ENCODE peak calls at places on chromosomes 1 and 21, in eight cellular contexts. T is astrocyte; N is T-helper 17 cell; B is CD8-positive, alpha-beta memory T cell; P is posterior cingulate gyrus; D is PC-3; A is lung microvascular endothelial cell; Z is aorta. W is an unnamed sample.

GRCh38 chr1:45542591-45542990 is 8.0 kb upstream of the AKR1A1 start:
- DNase-seq in B (no peak), N (no peak), A (no peak), P (peak), D (no peak), Z (no peak), T (no peak), W (no peak)

GRCh38 chr1:66502084-66502483 is 31.9 kb upstream of the SGIP1 start:
- DNase-seq in D (no peak), P (no peak), N (no peak), Z (no peak), A (no peak), B (no peak), T (no peak), W (no peak)

GRCh38 chr1:42938596-42939184 is 20.0 kb downstream of the SLC2A1 start:
- DNase-seq in D (no peak), T (no peak), N (no peak), P (peak), A (no peak), Z (peak), B (no peak), W (no peak)

GRCh38 chr1:164443836-164444235 is 115.1 kb upstream of the PBX1 start:
- DNase-seq in P (no peak), Z (no peak), B (no peak), D (no peak), N (no peak), A (no peak), T (no peak), W (no peak)

GRCh38 chr1:31707711-31708110 is 3.9 kb upstream of the COL16A1 start:
- DNase-seq in A (peak), Z (no peak), P (no peak), D (peak), B (no peak), T (peak), N (no peak), W (peak)

GRCh38 chr21:15422761-15423160 is 307.0 kb upstream of the USP25 start:
- DNase-seq in D (peak), Z (no peak), A (no peak), T (peak), B (no peak), P (no peak), N (no peak), W (no peak)

GRCh38 chr1:109796484-109797305 is 33.0 kb upstream of the EPS8L3 start:
- DNase-seq in T (no peak), A (peak), P (no peak), D (no peak), Z (peak), N (no peak), B (no peak), W (no peak)

GRCh38 chr1:201218409-201218808 is 27.8 kb downstream of the IGFN1 start:
- DNase-seq in Z (no peak), B (no peak), N (no peak), D (no peak), A (no peak), P (no peak), T (no peak), W (no peak)

GRCh38 chr1:237181731-237182317 is 139.8 kb downstream of the RYR2 start:
- DNase-seq in Z (no peak), P (no peak), A (no peak), D (peak), B (no peak), T (no peak), N (no peak), W (no peak)

GRCh38 chr1:110155878-110156522 is 5.7 kb downstream of the SLC6A17 start:
- DNase-seq in Z (peak), P (no peak), B (peak), N (no peak), T (peak), A (peak), D (peak), W (peak)

GRCh38 chr1:48093696-48094518 is 96.7 kb upstream of the TRABD2B start:
- DNase-seq in A (peak), Z (peak), P (peak), N (peak), B (peak), D (peak), T (peak), W (peak)

GRCh38 chr1:150243003-150243402 is 7.1 kb upstream of the ANP32E start:
- DNase-seq in D (no peak), Z (peak), T (no peak), N (no peak), P (no peak), A (no peak), B (no peak), W (no peak)

GRCh38 chr1:162088281-162088969 is 18.9 kb downstream of the NOS1AP start:
- DNase-seq in T (no peak), D (peak), A (peak), P (no peak), B (no peak), Z (no peak), N (no peak), W (no peak)